ENCODE peak calls at places on chromosome 6, in four cellular contexts. S is BE2C, I is cardiac muscle cell, L is astrocyte of the spinal cord. F is an unnamed sample.

GRCh38 chr6:44045672-44046015 is 81.6 kb downstream of the MRPL14 start:
- DNase-seq in S (peak; percentile 3), I (no peak), L (no peak), F (no peak)

GRCh38 chr6:170085475-170086401 is 205.1 kb downstream of the DLL1 start:
- DNase-seq in S (no peak), I (no peak), L (no peak), F (no peak)

GRCh38 chr6:12049165-12049564 is 37.1 kb downstream of the HIVEP1 start:
- DNase-seq in S (no peak), I (no peak), L (no peak), F (no peak)

GRCh38 chr6:166618866-166619761 is 7.9 kb downstream of the RPS6KA2 start:
- DNase-seq in S (no peak), I (peak; percentile 39), L (peak; percentile 98), F (peak; percentile 67)

GRCh38 chr6:1987640-1988039 is 257.8 kb downstream of the GMDS start:
- DNase-seq in S (no peak), I (peak; percentile 41), L (peak; percentile 84), F (peak; percentile 51)

GRCh38 chr6:17397764-17398194 is 4.4 kb downstream of the CAP2 start:
- DNase-seq in S (no peak), I (peak; percentile 94), L (no peak), F (peak; percentile 40)

GRCh38 chr6:108592371-108593337 is 31.9 kb downstream of the FOXO3 start:
- DNase-seq in S (no peak), I (peak; percentile 66), L (peak; percentile 87), F (no peak)

GRCh38 chr6:41637179-41638001 is 878 bp upstream of the MDFI start:
- DNase-seq in S (no peak), I (no peak), L (no peak), F (no peak)

GRCh38 chr6:41088451-41088850 is 15.7 kb downstream of the NFYA start:
- DNase-seq in S (no peak), I (peak; percentile 13), L (peak; percentile 4), F (no peak)

GRCh38 chr6:93894521-93894920 is 475.2 kb upstream of the EPHA7 start:
- DNase-seq in S (no peak), I (peak; percentile 0), L (peak; percentile 30), F (no peak)

GRCh38 chr6:161166176-161166575 is 107.7 kb downstream of the AGPAT4 start:
- DNase-seq in S (no peak), I (no peak), L (no peak), F (no peak)

GRCh38 chr6:30331981-30332380 is 5.3 kb downstream of the TRIM39 start:
- DNase-seq in S (no peak), I (no peak), L (no peak), F (no peak)

GRCh38 chr6:87743454-87743853 is 41.4 kb upstream of the AKIRIN2 start:
- DNase-seq in S (no peak), I (no peak), L (no peak), F (no peak)

GRCh38 chr6:27544612-27545260 is 71.8 kb upstream of the ZNF184 start:
- DNase-seq in S (no peak), I (no peak), L (no peak), F (no peak)

GRCh38 chr6:2110504-2110903 is 134.9 kb downstream of the GMDS start:
- DNase-seq in S (no peak), I (peak; percentile 24), L (peak; percentile 60), F (no peak)

GRCh38 chr6:68697394-68697793 is 62.3 kb downstream of the ADGRB3 start:
- DNase-seq in S (no peak), I (no peak), L (no peak), F (no peak)

GRCh38 chr6:89146748-89147715 is 1.2 kb downstream of the PM20D2 start:
- DNase-seq in S (no peak), I (peak; percentile 46), L (peak; percentile 59), F (no peak)

GRCh38 chr6:139376054-139376355 is 1.6 kb upstream of the CITED2 start:
- DNase-seq in S (no peak), I (peak; percentile 80), L (no peak), F (no peak)

GRCh38 chr6:147022041-147022440 is 182.2 kb upstream of the STXBP5 start:
- DNase-seq in S (no peak), I (peak; percentile 46), L (peak; percentile 70), F (no peak)

GRCh38 chr6:56795852-56796532 is 153.3 kb upstream of the DST start:
- DNase-seq in S (peak; percentile 20), I (no peak), L (peak; percentile 40), F (no peak)

GRCh38 chr6:7243188-7243942 is 69.6 kb downstream of the SSR1 start:
- DNase-seq in S (peak; percentile 49), I (peak; percentile 75), L (peak; percentile 71), F (no peak)

GRCh38 chr6:35402136-35402855 is 49.8 kb upstream of the FANCE start:
- DNase-seq in S (no peak), I (no peak), L (no peak), F (no peak)

GRCh38 chr6:2796884-2797283 is 31.7 kb downstream of the WRNIP1 start:
- DNase-seq in S (no peak), I (no peak), L (no peak), F (no peak)

GRCh38 chr6:110358536-110359148 is 493 bp upstream of the METTL24 start:
- DNase-seq in S (no peak), I (no peak), L (no peak), F (no peak)

GRCh38 chr6:3619201-3619600 is 132.3 kb downstream of the PXDC1 start:
- DNase-seq in S (no peak), I (no peak), L (no peak), F (no peak)

GRCh38 chr6:113894712-113895674 is 37.8 kb downstream of the MARCKS start:
- DNase-seq in S (no peak), I (peak; percentile 30), L (no peak), F (no peak)

DNA sequence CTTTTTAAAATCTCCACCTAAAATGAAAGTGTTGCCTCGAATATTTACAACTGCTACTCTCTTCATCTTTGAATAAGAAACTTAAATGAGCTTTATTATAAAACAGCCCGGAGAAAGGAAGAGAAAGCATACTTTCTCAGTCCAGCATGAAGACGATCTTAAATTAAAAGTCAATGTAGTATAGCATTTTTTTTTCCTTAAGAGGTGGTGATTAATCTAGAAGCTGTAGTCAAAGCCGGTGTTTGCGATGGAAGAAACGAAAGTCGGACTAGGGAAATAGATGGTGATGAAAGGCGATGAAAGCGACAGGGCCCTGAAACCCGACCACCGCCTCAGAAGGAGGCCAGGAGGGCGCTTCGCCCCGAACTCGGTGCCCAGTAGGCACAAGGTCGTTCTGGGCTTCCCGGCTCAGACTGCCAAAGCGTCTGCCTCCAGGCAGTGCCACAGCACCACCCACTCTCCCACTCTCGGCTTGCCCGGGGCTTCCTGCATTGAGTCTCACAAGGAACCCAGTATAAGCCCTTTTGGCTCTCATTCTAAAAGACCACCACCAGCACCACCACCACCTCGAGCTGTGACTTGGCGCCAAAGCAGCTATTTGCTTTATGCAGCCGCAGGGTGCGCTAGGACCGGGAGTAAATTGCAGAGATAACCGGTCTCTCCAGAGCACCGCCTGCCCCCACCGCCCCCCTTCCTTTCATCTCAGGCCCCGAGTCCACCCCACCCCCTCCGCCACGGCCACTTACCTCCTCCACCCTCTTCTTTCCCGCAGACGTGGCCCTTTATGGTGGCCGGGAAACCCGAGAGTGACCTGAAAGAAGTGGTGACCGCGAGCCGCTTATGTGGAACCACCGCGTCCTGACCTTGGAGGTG is 2.3 kb downstream of the TCF21 start:
- DNase-seq in S (peak; percentile 13), I (peak; percentile 53), L (peak; percentile 54), F (no peak)
- H3K4me3 ChIP-seq in S (no peak overlapping the region), I (peak overlapping the region; percentile 7), L (peak overlapping the region; percentile 52), F (peak overlapping the region; percentile 71)

GRCh38 chr6:104286641-104287040 is 573.1 kb downstream of the HACE1 start:
- DNase-seq in S (no peak), I (no peak), L (no peak), F (no peak)
- H3K4me3 ChIP-seq in S (no peak overlapping the region), I (no peak overlapping the region), L (no peak overlapping the region), F (no peak overlapping the region)

GRCh38 chr6:111464184-111464583 is 18.8 kb downstream of the REV3L start:
- DNase-seq in S (no peak), I (no peak), L (no peak), F (no peak)

GRCh38 chr6:111456208-111456607 is 26.8 kb downstream of the REV3L start:
- DNase-seq in S (no peak), I (peak; percentile 45), L (peak; percentile 36), F (no peak)

GRCh38 chr6:111462770-111463391 is 20.1 kb downstream of the REV3L start:
- DNase-seq in S (no peak), I (peak; percentile 83), L (peak; percentile 53), F (no peak)

GRCh38 chr6:111458670-111459232 is 24.3 kb downstream of the REV3L start:
- DNase-seq in S (no peak), I (no peak), L (no peak), F (no peak)

GRCh38 chr6:111461860-111462259 is 21.2 kb downstream of the REV3L start:
- DNase-seq in S (no peak), I (no peak), L (no peak), F (no peak)
- H3K4me3 ChIP-seq in S (no peak overlapping the region), I (no peak overlapping the region), L (no peak overlapping the region), F (no peak overlapping the region)

GRCh38 chr6:83854766-83855165 is 1.6 kb downstream of the RIPPLY2 start:
- DNase-seq in S (no peak), I (no peak), L (no peak), F (no peak)

GRCh38 chr6:83853968-83854501 is 875 bp downstream of the RIPPLY2 start:
- DNase-seq in S (peak; percentile 61), I (no peak), L (no peak), F (no peak)

GRCh38 chr6:83849610-83850009 is 3.5 kb upstream of the RIPPLY2 start:
- DNase-seq in S (no peak), I (no peak), L (no peak), F (no peak)

GRCh38 chr6:83852528-83853177 is 507 bp upstream of the RIPPLY2 start:
- DNase-seq in S (no peak), I (peak; percentile 5), L (no peak), F (no peak)

GRCh38 chr6:83853178-83853967 is at the start of gene RIPPLY2:
- DNase-seq in S (peak; percentile 84), I (peak; percentile 63), L (peak; percentile 43), F (no peak)
- H3K4me3 ChIP-seq in S (peak within 1 kb of the TSS; percentile 87), I (peak within 1 kb of the TSS; percentile 50), L (peak within 1 kb of the TSS; percentile 47), F (peak within 1 kb of the TSS; percentile 58)

GRCh38 chr6:102660288-102660687 is 1266.8 kb downstream of the GRIK2 start:
- DNase-seq in S (no peak), I (no peak), L (no peak), F (no peak)

DNA sequence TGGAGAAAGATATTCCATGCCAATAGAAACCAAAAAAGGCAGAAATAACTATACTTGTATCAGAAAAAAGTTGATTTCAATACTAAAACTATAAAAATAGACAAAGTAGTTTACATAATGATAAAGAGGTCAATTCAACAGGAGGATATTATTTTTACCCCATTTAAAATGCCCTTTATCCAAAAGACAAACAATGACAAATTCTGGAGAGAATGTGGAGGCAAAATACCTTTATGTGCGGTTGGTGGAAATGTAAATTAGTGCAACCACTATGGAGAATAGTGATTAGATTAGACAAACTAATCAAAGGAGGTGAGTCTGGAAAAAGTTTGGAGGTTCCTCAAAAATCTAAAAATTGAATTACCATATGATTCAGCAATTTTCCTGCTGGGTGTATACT is 1262.3 kb downstream of the GRIK2 start:
- DNase-seq in S (no peak), I (no peak), L (peak; percentile 1), F (no peak)
- H3K4me3 ChIP-seq in S (no peak overlapping the region), I (no peak overlapping the region), L (no peak overlapping the region), F (no peak overlapping the region)